ENCODE peak calls at places on chromosomes 1 and 21, in eight cellular contexts. M is neural progenitor cell, H is mesothelial cell of epicardium, P is tibial nerve, L is Calu3, E is activated B cell treated with CpG ODN at 0.5 μM for 24 hours, A is AG04450, V is fibroblast of mammary gland. I is an unnamed sample.

GRCh38 chr1:9494936-9495758 is 44.1 kb upstream of the SLC25A33 start:
- DNase-seq in M (peak; percentile 87), H (peak; percentile 74), P (peak; percentile 26), L (peak; percentile 58), E (peak; percentile 65), A (no peak), V (peak; percentile 24), I (peak; percentile 65)

GRCh38 chr1:3012511-3013291 is 8.6 kb upstream of the ACTRT2 start:
- DNase-seq in M (peak; percentile 75), H (peak; percentile 63), P (peak; percentile 53), L (peak; percentile 55), E (peak; percentile 56), A (no peak), V (no peak), I (peak; percentile 40)

GRCh38 chr1:41890841-41891311 is 27.8 kb downstream of the HIVEP3 start:
- DNase-seq in M (no peak), H (no peak), P (no peak), L (no peak), E (no peak), A (no peak), V (no peak), I (no peak)

GRCh38 chr1:228508253-228508652 is 21.1 kb downstream of the RNF187 start:
- DNase-seq in M (no peak), H (no peak), P (no peak), L (no peak), E (no peak), A (no peak), V (no peak), I (no peak)

GRCh38 chr1:230860617-230861384 is 7.5 kb downstream of the C1orf198 start:
- DNase-seq in M (no peak), H (no peak), P (no peak), L (no peak), E (no peak), A (no peak), V (no peak), I (no peak)

GRCh38 chr1:89310505-89310904 is 37.8 kb upstream of the GBP5 start:
- DNase-seq in M (no peak), H (no peak), P (no peak), L (no peak), E (no peak), A (no peak), V (peak; percentile 28), I (no peak)

GRCh38 chr1:222334026-222334680 is 213.8 kb downstream of the HHIPL2 start:
- DNase-seq in M (no peak), H (no peak), P (no peak), L (no peak), E (no peak), A (peak; percentile 20), V (peak; percentile 75), I (no peak)

GRCh38 chr1:78043436-78043835 is 2.3 kb upstream of the GIPC2 start:
- DNase-seq in M (no peak), H (no peak), P (no peak), L (no peak), E (no peak), A (no peak), V (no peak), I (no peak)

GRCh38 chr1:151165281-151165737 is 393 bp downstream of the LYSMD1 start:
- DNase-seq in M (peak; percentile 72), H (peak; percentile 48), P (peak; percentile 60), L (peak; percentile 12), E (no peak), A (no peak), V (peak; percentile 59), I (no peak)

GRCh38 chr21:36117276-36117675 is 17.6 kb upstream of the CBR3 start:
- DNase-seq in M (no peak), H (no peak), P (no peak), L (no peak), E (no peak), A (no peak), V (no peak), I (no peak)

GRCh38 chr21:34807881-34808568 is 139.2 kb downstream of the CLIC6 start:
- DNase-seq in M (no peak), H (no peak), P (no peak), L (peak; percentile 63), E (no peak), A (peak; percentile 82), V (peak; percentile 98), I (peak; percentile 56)

GRCh38 chr1:175182347-175182746 is 10.2 kb downstream of the KIAA0040 start:
- DNase-seq in M (no peak), H (no peak), P (no peak), L (no peak), E (no peak), A (no peak), V (no peak), I (no peak)

GRCh38 chr1:28074892-28075511 is 13.4 kb downstream of the EYA3 start:
- DNase-seq in M (no peak), H (no peak), P (no peak), L (no peak), E (no peak), A (no peak), V (no peak), I (no peak)

GRCh38 chr21:35063428-35064172 is 14.5 kb upstream of the RUNX1 start:
- DNase-seq in M (no peak), H (no peak), P (no peak), L (peak; percentile 51), E (no peak), A (no peak), V (no peak), I (no peak)

GRCh38 chr1:228364068-228364705 is 42.4 kb downstream of the TRIM11 start:
- DNase-seq in M (no peak), H (no peak), P (no peak), L (no peak), E (no peak), A (no peak), V (no peak), I (no peak)

GRCh38 chr1:25118554-25118953 is 113.7 kb downstream of the SYF2 start:
- DNase-seq in M (no peak), H (no peak), P (no peak), L (no peak), E (no peak), A (no peak), V (no peak), I (no peak)

GRCh38 chr21:35014302-35015044 is 34.6 kb downstream of the RUNX1 start:
- DNase-seq in M (no peak), H (no peak), P (no peak), L (no peak), E (no peak), A (no peak), V (no peak), I (no peak)

GRCh38 chr1:109306832-109307362 is at the start of gene MYBPHL:
- DNase-seq in M (peak; percentile 27), H (no peak), P (no peak), L (no peak), E (no peak), A (no peak), V (no peak), I (no peak)

GRCh38 chr1:208510192-208510952 is 266.2 kb upstream of the PLXNA2 start:
- DNase-seq in M (no peak), H (no peak), P (no peak), L (no peak), E (no peak), A (no peak), V (no peak), I (no peak)

GRCh38 chr1:112296908-112297307 is 99.1 kb upstream of the CTTNBP2NL start:
- DNase-seq in M (no peak), H (no peak), P (no peak), L (no peak), E (no peak), A (peak; percentile 36), V (no peak), I (no peak)

GRCh38 chr1:112304151-112304550 is 91.9 kb upstream of the CTTNBP2NL start:
- DNase-seq in M (no peak), H (no peak), P (no peak), L (no peak), E (no peak), A (no peak), V (no peak), I (no peak)

GRCh38 chr1:112297536-112297935 is 98.5 kb upstream of the CTTNBP2NL start:
- DNase-seq in M (no peak), H (no peak), P (no peak), L (no peak), E (no peak), A (no peak), V (peak; percentile 56), I (no peak)

GRCh38 chr1:112298558-112298957 is 97.5 kb upstream of the CTTNBP2NL start:
- DNase-seq in M (peak; percentile 80), H (peak; percentile 63), P (peak; percentile 38), L (peak; percentile 42), E (no peak), A (peak; percentile 15), V (peak; percentile 66), I (no peak)
- TF ChIP-seq CTCF in M (peak; percentile 78), H (peak; percentile 53), P (no peak), L (peak; percentile 24), E (no peak), A (peak; percentile 69), V (peak; percentile 82), I (no peak)

DNA sequence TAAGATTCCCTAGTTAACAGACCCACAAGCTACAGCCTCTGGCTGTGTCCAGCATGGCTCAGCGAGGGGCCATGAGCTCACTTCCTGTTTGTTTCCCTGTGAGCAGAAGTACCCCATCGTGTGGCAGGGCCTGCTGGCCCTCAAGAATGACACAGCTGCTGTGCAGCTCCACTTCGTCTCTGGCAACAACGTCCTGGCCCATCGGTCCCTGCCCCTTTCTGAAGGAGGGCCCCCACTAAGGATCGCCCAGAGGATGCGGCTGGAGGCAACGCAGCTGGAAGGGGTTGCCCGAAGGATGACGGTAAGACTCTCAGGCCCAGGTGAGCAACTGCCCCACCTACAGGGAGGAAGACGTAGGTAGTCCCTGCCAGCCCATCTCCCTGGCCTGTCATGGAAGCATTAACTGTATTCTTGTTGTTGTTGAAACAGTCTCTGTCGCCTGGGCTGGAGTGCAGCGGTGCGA is 38.2 kb downstream of the ZBTB17 start:
- DNase-seq in M (no peak), H (no peak), P (no peak), L (no peak), E (no peak), A (no peak), V (peak; percentile 45), I (no peak)
- TF ChIP-seq CTCF in M (no peak), H (no peak), P (no peak), L (no peak), E (no peak), A (peak; percentile 7), V (no peak), I (no peak)

GRCh38 chr1:156319664-156320063 is 18.4 kb downstream of the CCT3 start:
- DNase-seq in M (no peak), H (no peak), P (peak; percentile 15), L (peak; percentile 39), E (no peak), A (no peak), V (peak; percentile 35), I (no peak)
- TF ChIP-seq CTCF in M (peak; percentile 66), H (peak; percentile 72), P (peak; percentile 39), L (peak; percentile 24), E (no peak), A (peak; percentile 65), V (peak; percentile 58), I (peak; percentile 58)

DNA sequence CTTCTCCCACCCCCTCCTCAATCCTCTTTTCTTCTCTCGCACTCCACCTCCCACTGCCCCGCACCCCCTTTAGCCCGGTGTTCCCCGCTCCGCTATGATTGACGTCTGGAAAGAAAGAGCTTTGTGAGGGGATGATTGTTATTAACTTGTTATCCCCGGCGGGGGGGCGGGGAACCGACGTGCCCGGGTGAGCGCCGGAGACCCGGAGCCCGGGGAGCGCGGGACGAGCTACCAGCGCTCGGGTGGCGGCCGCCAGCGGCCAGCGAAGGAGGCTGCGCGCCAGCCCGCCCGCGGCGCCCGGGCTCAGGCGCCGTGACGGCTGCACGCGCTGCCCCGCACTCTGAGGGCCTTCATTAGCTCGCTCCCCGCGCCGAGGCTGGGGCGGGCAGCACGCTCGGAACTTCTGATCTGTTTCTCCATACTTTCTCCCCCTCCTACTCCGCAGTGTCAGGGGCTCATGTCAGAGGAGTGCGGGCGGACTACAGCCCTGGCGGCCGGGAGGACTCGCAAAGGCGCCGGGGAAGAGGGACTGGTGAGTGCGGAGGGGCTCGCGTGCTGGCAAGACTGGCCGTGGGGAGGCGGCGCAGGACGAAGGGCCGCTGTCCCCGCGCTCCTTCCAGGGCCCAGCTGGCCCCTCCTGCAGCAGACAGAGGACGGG is 2.1 kb downstream of the LHX8 start:
- DNase-seq in M (peak; percentile 87), H (peak; percentile 59), P (no peak), L (no peak), E (no peak), A (no peak), V (no peak), I (no peak)
- TF ChIP-seq CTCF in M (peak; percentile 7), H (no peak), P (no peak), L (no peak), E (no peak), A (no peak), V (no peak), I (no peak)

I was measured in natural killer cell.